ENCODE peak calls at places on chromosome 10, in seven cellular contexts. O is heart left ventricle, S is tibial nerve, D is Peyer's patch, T is right lobe of liver, P is stomach, B is GM12878. E is an unnamed sample.

GRCh38 chr10:77927343-77928256 is 1.0 kb upstream of the DLG5 start:
- DNase-seq in O (no peak), S (no peak), D (no peak), T (no peak), P (no peak), B (no peak), E (no peak)

GRCh38 chr10:104580774-104581675 is 60.1 kb upstream of the SORCS3 start:
- DNase-seq in O (peak), S (peak), D (peak), T (peak), P (peak), B (peak), E (peak)

GRCh38 chr10:86337121-86337601 is 29.4 kb downstream of the GRID1 start:
- DNase-seq in O (no peak), S (no peak), D (no peak), T (peak), P (no peak), B (no peak), E (no peak)

GRCh38 chr10:11875499-11876281 is 52.5 kb downstream of the PROSER2 start:
- DNase-seq in O (peak), S (peak), D (peak), T (peak), P (peak), B (no peak), E (no peak)

GRCh38 chr10:119981826-119982225 is 89.3 kb downstream of the SEC23IP start:
- DNase-seq in O (no peak), S (no peak), D (no peak), T (no peak), P (no peak), B (no peak), E (no peak)

GRCh38 chr10:48885376-48885775 is 54.3 kb downstream of the LRRC18 start:
- DNase-seq in O (no peak), S (no peak), D (no peak), T (no peak), P (no peak), B (no peak), E (no peak)

GRCh38 chr10:79468015-79468560 is 22.7 kb upstream of the ZCCHC24 start:
- DNase-seq in O (no peak), S (no peak), D (no peak), T (no peak), P (no peak), B (no peak), E (no peak)

GRCh38 chr10:80471715-80472233 is 17.7 kb downstream of the TSPAN14 start:
- DNase-seq in O (no peak), S (no peak), D (no peak), T (no peak), P (no peak), B (no peak), E (no peak)

GRCh38 chr10:86401588-86402282 is 35.1 kb upstream of the GRID1 start:
- DNase-seq in O (no peak), S (no peak), D (peak), T (peak), P (no peak), B (no peak), E (no peak)

GRCh38 chr10:32402499-32402898 is 43.4 kb upstream of the CCDC7 start:
- DNase-seq in O (no peak), S (no peak), D (no peak), T (no peak), P (no peak), B (no peak), E (no peak)

GRCh38 chr10:99676435-99676834 is 17.1 kb downstream of the ENTPD7 start:
- DNase-seq in O (no peak), S (no peak), D (no peak), T (no peak), P (no peak), B (no peak), E (no peak)

GRCh38 chr10:33136271-33136670 is 178.2 kb upstream of the ITGB1 start:
- DNase-seq in O (no peak), S (no peak), D (no peak), T (no peak), P (no peak), B (peak), E (no peak)

GRCh38 chr10:75926763-75927162 is 495.3 kb downstream of the LRMDA start:
- DNase-seq in O (no peak), S (no peak), D (no peak), T (no peak), P (peak), B (no peak), E (no peak)

GRCh38 chr10:80199828-80200227 is 5.5 kb downstream of the ANXA11 start:
- DNase-seq in O (peak), S (peak), D (no peak), T (no peak), P (peak), B (no peak), E (no peak)

GRCh38 chr10:111200505-111201186 is 123.8 kb downstream of the ADRA2A start:
- DNase-seq in O (no peak), S (no peak), D (no peak), T (no peak), P (no peak), B (no peak), E (no peak)

GRCh38 chr10:118698421-118698820 is 56.3 kb downstream of the CACUL1 start:
- DNase-seq in O (no peak), S (no peak), D (no peak), T (no peak), P (peak), B (peak), E (peak)

GRCh38 chr10:62046522-62047239 is 145.2 kb downstream of the ARID5B start:
- DNase-seq in O (peak), S (no peak), D (no peak), T (no peak), P (no peak), B (peak), E (no peak)

GRCh38 chr10:3980139-3980538 is 195.1 kb upstream of the KLF6 start:
- DNase-seq in O (no peak), S (no peak), D (no peak), T (no peak), P (no peak), B (no peak), E (no peak)

GRCh38 chr10:25745976-25746375 is 188.1 kb upstream of the MYO3A start:
- DNase-seq in O (no peak), S (no peak), D (no peak), T (no peak), P (no peak), B (no peak), E (no peak)

GRCh38 chr10:21195149-21195731 is 298.1 kb upstream of the NEBL start:
- DNase-seq in O (no peak), S (no peak), D (no peak), T (no peak), P (no peak), B (no peak), E (no peak)

GRCh38 chr10:80539421-80539999 is 1.8 kb downstream of the SH2D4B start:
- DNase-seq in O (no peak), S (no peak), D (no peak), T (no peak), P (no peak), B (no peak), E (no peak)

GRCh38 chr10:2950546-2950945 is 116.8 kb upstream of the PFKP start:
- DNase-seq in O (no peak), S (no peak), D (no peak), T (no peak), P (no peak), B (no peak), E (no peak)

GRCh38 chr10:102267748-102268147 is 22.4 kb downstream of the GBF1 start:
- DNase-seq in O (no peak), S (no peak), D (no peak), T (no peak), P (no peak), B (no peak), E (no peak)

GRCh38 chr10:119443441-119443840 is 99.1 kb downstream of the RGS10 start:
- DNase-seq in O (no peak), S (no peak), D (no peak), T (no peak), P (no peak), B (no peak), E (no peak)

GRCh38 chr10:25209618-25210017 is 34.8 kb downstream of the GPR158 start:
- DNase-seq in O (no peak), S (no peak), D (no peak), T (no peak), P (no peak), B (no peak), E (no peak)

GRCh38 chr10:73110345-73110849 is at the start of gene NUDT13:
- DNase-seq in O (peak), S (peak), D (peak), T (peak), P (peak), B (peak), E (peak)

GRCh38 chr10:69048103-69048502 is 39.8 kb upstream of the SRGN start:
- DNase-seq in O (peak), S (no peak), D (no peak), T (no peak), P (peak), B (no peak), E (no peak)

GRCh38 chr10:16887565-16887964 is 70.3 kb upstream of the RSU1 start:
- DNase-seq in O (no peak), S (no peak), D (no peak), T (no peak), P (no peak), B (no peak), E (no peak)

GRCh38 chr10:16890691-16891090 is 73.5 kb upstream of the RSU1 start:
- DNase-seq in O (no peak), S (no peak), D (no peak), T (no peak), P (no peak), B (no peak), E (no peak)

GRCh38 chr10:16893664-16894063 is 76.4 kb upstream of the RSU1 start:
- DNase-seq in O (no peak), S (no peak), D (no peak), T (no peak), P (no peak), B (no peak), E (no peak)

GRCh38 chr10:16894834-16895233 is 77.6 kb upstream of the RSU1 start:
- DNase-seq in O (no peak), S (no peak), D (no peak), T (no peak), P (no peak), B (no peak), E (no peak)

DNA sequence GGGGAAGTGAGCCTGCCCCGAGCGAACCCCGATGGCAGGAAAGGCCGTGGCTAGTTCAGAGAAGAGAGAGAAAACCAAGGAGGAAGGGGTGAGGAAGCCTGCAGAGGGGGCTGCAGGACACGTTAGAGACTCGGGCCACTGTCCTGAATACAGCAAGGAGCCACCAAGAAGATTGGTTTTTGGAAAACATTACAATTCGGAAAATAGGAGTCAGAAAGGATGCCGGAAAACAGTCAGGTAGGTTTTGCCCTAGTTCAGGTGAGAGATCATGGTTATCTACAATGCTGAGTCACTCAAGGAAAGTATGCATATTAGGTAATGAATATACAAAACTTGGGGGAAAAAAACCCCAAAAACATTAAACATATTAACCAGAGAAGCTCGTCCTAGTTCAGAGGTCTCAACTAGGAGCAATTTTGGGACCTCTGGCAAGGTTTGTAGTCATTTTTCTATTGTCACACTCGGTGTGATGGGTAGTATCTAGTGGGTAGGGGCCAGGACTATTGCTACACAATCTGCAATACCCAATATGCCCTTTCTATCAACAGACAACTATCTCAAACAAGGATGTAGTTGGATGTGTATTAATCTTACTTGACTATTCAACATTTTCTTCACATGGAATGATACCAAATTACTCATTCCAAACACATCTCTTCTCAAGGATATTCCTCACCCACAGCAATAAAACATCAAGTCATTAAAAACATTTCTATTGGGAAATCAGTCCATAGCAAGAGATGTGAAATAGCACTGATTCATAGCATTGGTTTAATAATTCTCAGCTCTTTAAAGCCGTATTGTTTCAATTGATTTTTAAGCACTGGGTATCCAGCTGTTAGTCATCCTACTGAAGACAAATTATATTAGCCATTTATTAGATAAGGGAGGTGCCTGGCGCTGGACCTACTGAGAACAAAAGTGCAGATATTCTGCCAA is 74.4 kb upstream of the RSU1 start:
- DNase-seq in O (peak), S (peak), D (peak), T (no peak), P (peak), B (no peak), E (no peak)
- TF ChIP-seq POLR2A in O (no peak), S (no peak), D (no peak), T (no peak), P (no peak), B (peak), E (peak)

DNA sequence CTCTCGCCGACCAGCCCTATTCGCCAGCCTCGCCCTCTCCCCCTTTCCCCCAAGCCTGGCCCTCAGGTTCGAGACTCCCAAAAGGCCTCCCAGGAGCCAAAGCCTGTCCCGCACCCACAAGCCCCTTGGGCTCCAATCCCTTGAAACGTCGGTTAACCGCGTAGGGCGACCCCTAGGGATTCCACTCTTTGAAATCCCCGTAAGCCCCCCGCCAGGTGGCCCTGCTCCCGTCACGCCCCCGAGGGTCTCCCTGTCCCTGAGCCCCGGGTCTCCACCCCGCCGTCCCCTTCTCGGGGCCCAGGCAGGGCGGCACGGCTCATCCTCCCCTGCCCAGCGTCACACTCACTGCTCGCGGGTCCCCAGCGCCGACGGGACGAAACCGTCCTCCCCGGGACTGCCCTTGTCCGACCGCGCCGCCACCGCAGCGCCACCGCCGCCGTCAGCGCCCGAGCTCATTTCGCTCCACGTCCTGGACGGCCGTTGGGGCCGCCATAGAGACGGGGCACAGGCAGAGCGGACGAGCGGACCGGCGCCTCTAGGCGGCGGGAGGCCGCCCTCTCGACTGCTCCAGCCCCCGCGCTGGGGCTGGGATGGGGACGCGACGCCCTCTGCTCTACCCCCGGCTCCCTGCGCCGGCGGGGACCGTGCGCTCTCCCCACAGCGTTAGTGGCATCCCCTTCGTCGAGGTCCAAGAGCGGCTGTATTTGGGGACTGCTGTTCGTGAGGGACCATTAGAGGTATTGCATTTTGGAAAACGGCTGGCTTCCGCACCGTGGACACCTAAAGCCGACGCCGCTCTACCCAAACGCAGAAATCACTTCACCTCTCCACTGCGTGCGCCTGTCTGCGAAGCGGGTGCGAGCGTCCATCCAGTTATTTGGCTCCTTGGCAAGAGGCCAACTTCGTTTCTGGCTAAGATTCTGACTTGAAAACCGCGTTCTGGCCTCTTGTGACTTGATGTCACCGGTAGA is at the start of gene EEF1AKMT2:
- DNase-seq in O (peak), S (peak), D (peak), T (peak), P (peak), B (peak), E (peak)
- TF ChIP-seq POLR2A in O (peak), S (peak), D (peak), T (peak), P (no peak), B (peak), E (peak)

DNA sequence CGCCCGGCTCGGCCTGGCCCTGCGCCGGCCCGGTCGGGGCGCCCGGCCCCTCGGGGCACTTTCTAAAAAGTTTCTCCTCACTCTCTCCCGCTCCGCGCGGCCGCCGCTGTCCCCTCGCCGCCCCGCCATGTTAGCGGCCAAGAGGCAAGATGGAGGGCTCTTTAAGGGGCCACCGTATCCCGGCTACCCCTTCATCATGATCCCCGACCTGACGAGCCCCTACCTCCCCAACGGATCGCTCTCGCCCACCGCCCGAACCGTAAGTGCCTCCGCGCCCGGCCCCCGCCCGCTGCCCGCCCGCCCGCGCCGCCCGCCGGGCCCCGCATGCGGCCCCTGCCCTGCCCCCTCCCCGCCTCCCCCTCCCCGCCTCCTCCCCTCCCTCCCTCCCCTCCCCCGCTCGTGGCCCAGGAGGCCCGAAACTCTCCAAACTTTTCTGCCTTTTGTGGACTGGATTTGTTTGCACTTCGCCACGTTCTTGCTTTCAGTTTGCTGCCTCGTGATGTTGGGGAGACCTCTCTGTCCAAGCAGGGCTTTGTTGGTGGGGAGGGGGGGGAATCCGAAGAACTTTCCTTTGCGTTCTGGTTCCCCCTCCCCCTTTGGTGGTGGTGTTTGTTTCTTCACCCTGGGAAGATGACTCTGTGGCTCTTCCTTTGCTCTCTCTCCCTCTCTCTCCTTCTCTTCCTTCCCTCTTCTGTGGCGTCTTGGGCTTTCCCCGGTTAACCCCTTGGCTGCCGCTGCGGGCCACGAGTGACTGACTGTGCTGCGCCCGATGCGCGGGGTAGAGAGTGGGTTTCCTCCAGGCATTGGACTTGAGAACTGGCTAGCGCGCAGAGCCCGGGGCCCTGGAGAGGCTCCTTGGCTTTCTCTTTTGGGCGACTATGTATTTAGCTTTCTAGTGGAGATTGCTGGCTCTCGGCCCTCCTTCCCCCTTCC is 1.6 kb downstream of the TCF7L2 start:
- DNase-seq in O (peak), S (peak), D (peak), T (peak), P (peak), B (no peak), E (no peak)
- TF ChIP-seq POLR2A in O (no peak), S (peak), D (no peak), T (peak), P (no peak), B (no peak), E (no peak)

DNA sequence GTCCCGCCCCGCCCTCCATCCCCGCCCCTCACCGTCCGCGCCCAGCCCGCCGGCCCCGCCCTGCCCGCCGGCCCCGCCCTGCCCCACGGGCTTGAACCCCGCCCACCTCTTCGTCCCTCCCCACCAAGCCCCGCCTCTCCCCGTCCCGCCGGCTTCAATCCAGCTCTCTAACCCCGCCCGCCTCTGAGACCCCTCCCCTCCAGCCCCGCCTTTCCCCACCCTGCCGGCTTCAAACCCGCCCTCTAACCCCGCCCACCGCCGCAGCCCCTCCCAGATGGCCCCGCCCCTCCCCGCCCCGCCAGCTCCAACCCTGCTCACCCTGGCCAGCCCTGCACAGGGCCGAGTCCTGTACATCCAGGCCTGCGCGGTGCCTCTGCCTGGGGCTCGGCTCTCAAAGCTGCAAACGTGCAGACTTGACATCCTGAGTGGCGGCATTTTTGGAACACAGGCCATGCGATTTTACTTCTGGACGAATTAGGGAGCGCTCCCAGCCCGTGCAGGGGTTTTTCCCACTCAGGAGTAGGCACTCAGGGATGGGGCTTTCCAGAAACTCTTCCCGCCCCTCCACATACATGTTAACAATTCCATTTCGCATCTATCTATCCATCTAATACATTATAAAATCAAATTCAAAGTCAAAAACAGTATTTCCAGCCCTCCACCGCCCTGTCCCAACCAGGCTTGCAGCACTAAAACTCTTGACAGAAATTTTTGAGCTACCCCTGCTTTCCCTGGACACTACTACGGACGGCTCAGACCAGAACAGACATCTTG is 475 bp upstream of the NMT2 start:
- DNase-seq in O (peak), S (peak), D (peak), T (peak), P (peak), B (peak), E (peak)
- TF ChIP-seq POLR2A in O (peak), S (peak), D (peak), T (peak), P (no peak), B (no peak), E (no peak)

GRCh38 chr10:93473804-93474472 is 8.2 kb downstream of the MYOF start:
- DNase-seq in O (no peak), S (no peak), D (no peak), T (no peak), P (no peak), B (no peak), E (no peak)

GRCh38 chr10:93473161-93473560 is 9.0 kb downstream of the MYOF start:
- DNase-seq in O (no peak), S (no peak), D (no peak), T (no peak), P (no peak), B (no peak), E (no peak)

GRCh38 chr10:93468532-93469213 is 13.5 kb downstream of the MYOF start:
- DNase-seq in O (no peak), S (no peak), D (no peak), T (no peak), P (no peak), B (no peak), E (no peak)

GRCh38 chr10:93469454-93469853 is 12.7 kb downstream of the MYOF start:
- DNase-seq in O (no peak), S (no peak), D (no peak), T (no peak), P (no peak), B (no peak), E (no peak)

GRCh38 chr10:93471110-93471651 is 11.0 kb downstream of the MYOF start:
- DNase-seq in O (no peak), S (no peak), D (no peak), T (no peak), P (no peak), B (no peak), E (no peak)
- TF ChIP-seq POLR2A in O (no peak), S (no peak), D (no peak), T (no peak), P (no peak), B (no peak), E (no peak)